ENCODE peak calls at places on chromosomes 4 and X, in four cellular contexts. One of them, this sample, is unnamed.

GRCh38 chr4:54941994-54942552 is 183.3 kb downstream of the KDR start:
- DNase-seq in pancreas: no peak
- DNase-seq in cardiac muscle cell: peak
- DNase-seq in stomach: no peak
- DNase-seq in this sample: no peak

GRCh38 chr4:53646792-53647191 is 55.5 kb upstream of the LNX1 start:
- DNase-seq in pancreas: no peak
- DNase-seq in cardiac muscle cell: no peak
- DNase-seq in stomach: no peak
- DNase-seq in this sample: no peak

GRCh38 chrX:135632353-135632752 is 81.1 kb upstream of the CT45A1 start:
- DNase-seq in pancreas: no peak
- DNase-seq in cardiac muscle cell: no peak
- DNase-seq in stomach: no peak
- DNase-seq in this sample: no peak

GRCh38 chr4:124202106-124202505 is 510.4 kb downstream of the ANKRD50 start:
- DNase-seq in pancreas: no peak
- DNase-seq in cardiac muscle cell: peak
- DNase-seq in stomach: no peak
- DNase-seq in this sample: no peak

GRCh38 chr4:112287258-112287873 is 1.7 kb upstream of the TIFA start:
- DNase-seq in pancreas: no peak
- DNase-seq in cardiac muscle cell: no peak
- DNase-seq in stomach: no peak
- DNase-seq in this sample: no peak

GRCh38 chr4:95761441-95761840 is 78.5 kb upstream of the PDHA2 start:
- DNase-seq in pancreas: no peak
- DNase-seq in cardiac muscle cell: peak
- DNase-seq in stomach: no peak
- DNase-seq in this sample: no peak

GRCh38 chr4:85165808-85166207 is 199.3 kb upstream of the WDFY3 start:
- DNase-seq in pancreas: peak
- DNase-seq in cardiac muscle cell: no peak
- DNase-seq in stomach: no peak
- DNase-seq in this sample: no peak

GRCh38 chr4:159201168-159201567 is 98.3 kb downstream of the RAPGEF2 start:
- DNase-seq in pancreas: no peak
- DNase-seq in cardiac muscle cell: no peak
- DNase-seq in stomach: no peak
- DNase-seq in this sample: no peak

GRCh38 chrX:148804579-148804978 is 304.2 kb downstream of the AFF2 start:
- DNase-seq in pancreas: no peak
- DNase-seq in cardiac muscle cell: no peak
- DNase-seq in stomach: no peak
- DNase-seq in this sample: no peak

GRCh38 chrX:64093761-64094160 is 111.7 kb downstream of the AMER1 start:
- DNase-seq in pancreas: no peak
- DNase-seq in cardiac muscle cell: peak
- DNase-seq in stomach: no peak
- DNase-seq in this sample: no peak

GRCh38 chr4:96736352-96736889 is 896.5 kb downstream of the PDHA2 start:
- DNase-seq in pancreas: no peak
- DNase-seq in cardiac muscle cell: peak
- DNase-seq in stomach: no peak
- DNase-seq in this sample: no peak

GRCh38 chr4:112144546-112145325 is 518 bp upstream of the FAM241A start:
- DNase-seq in pancreas: peak
- DNase-seq in cardiac muscle cell: no peak
- DNase-seq in stomach: no peak
- DNase-seq in this sample: no peak

GRCh38 chr4:47827339-47828047 is 10.4 kb downstream of the CORIN start:
- DNase-seq in pancreas: no peak
- DNase-seq in cardiac muscle cell: no peak
- DNase-seq in stomach: no peak
- DNase-seq in this sample: no peak

GRCh38 chr4:127604949-127605709 is 27.6 kb upstream of the INTU start:
- DNase-seq in pancreas: no peak
- DNase-seq in cardiac muscle cell: peak
- DNase-seq in stomach: no peak
- DNase-seq in this sample: peak

GRCh38 chr4:78863254-78863869 is 75.9 kb downstream of the PAQR3 start:
- DNase-seq in pancreas: no peak
- DNase-seq in cardiac muscle cell: no peak
- DNase-seq in stomach: no peak
- DNase-seq in this sample: no peak

GRCh38 chrX:3312109-3312508 is 34.3 kb downstream of the MXRA5 start:
- DNase-seq in pancreas: no peak
- DNase-seq in cardiac muscle cell: no peak
- DNase-seq in stomach: no peak
- DNase-seq in this sample: no peak

GRCh38 chrX:139429913-139430312 is 100.6 kb upstream of the F9 start:
- DNase-seq in pancreas: no peak
- DNase-seq in cardiac muscle cell: no peak
- DNase-seq in stomach: no peak
- DNase-seq in this sample: peak

GRCh38 chr4:24003476-24003875 is 113.6 kb upstream of the PPARGC1A start:
- DNase-seq in pancreas: no peak
- DNase-seq in cardiac muscle cell: no peak
- DNase-seq in stomach: no peak
- DNase-seq in this sample: no peak

GRCh38 chr4:168674869-168675268 is 178.0 kb downstream of the PALLD start:
- DNase-seq in pancreas: no peak
- DNase-seq in cardiac muscle cell: no peak
- DNase-seq in stomach: no peak
- DNase-seq in this sample: no peak

GRCh38 chr4:184267206-184267608 is 49.5 kb upstream of the ENPP6 start:
- DNase-seq in pancreas: no peak
- DNase-seq in cardiac muscle cell: no peak
- DNase-seq in stomach: no peak
- DNase-seq in this sample: no peak

GRCh38 chrX:151726751-151727150 is 7.8 kb upstream of the CNGA2 start:
- DNase-seq in pancreas: no peak
- DNase-seq in cardiac muscle cell: no peak
- DNase-seq in stomach: no peak
- DNase-seq in this sample: no peak

GRCh38 chrX:133402042-133402453 is 13.2 kb downstream of the GPC4 start:
- DNase-seq in pancreas: no peak
- DNase-seq in cardiac muscle cell: peak
- DNase-seq in stomach: no peak
- DNase-seq in this sample: no peak

GRCh38 chr4:134018845-134019244 is 182.7 kb downstream of the PABPC4L start:
- DNase-seq in pancreas: no peak
- DNase-seq in cardiac muscle cell: no peak
- DNase-seq in stomach: no peak
- DNase-seq in this sample: no peak

GRCh38 chr4:36000941-36001557 is 243.3 kb downstream of the ARAP2 start:
- DNase-seq in pancreas: no peak
- DNase-seq in cardiac muscle cell: no peak
- DNase-seq in stomach: no peak
- DNase-seq in this sample: peak

GRCh38 chrX:24647257-24648058 is at the start of gene PCYT1B:
- DNase-seq in pancreas: no peak
- DNase-seq in cardiac muscle cell: peak
- DNase-seq in stomach: peak
- DNase-seq in this sample: no peak

GRCh38 chr4:123308667-123309066 is 87.9 kb upstream of the SPRY1 start:
- DNase-seq in pancreas: no peak
- DNase-seq in cardiac muscle cell: no peak
- DNase-seq in stomach: no peak
- DNase-seq in this sample: no peak

GRCh38 chr4:138266948-138267347 is 24.8 kb upstream of the SLC7A11 start:
- DNase-seq in pancreas: no peak
- DNase-seq in cardiac muscle cell: no peak
- DNase-seq in stomach: no peak
- DNase-seq in this sample: no peak

GRCh38 chr4:6769984-6770420 is 12.5 kb upstream of the KIAA0232 start:
- DNase-seq in pancreas: no peak
- DNase-seq in cardiac muscle cell: no peak
- DNase-seq in stomach: no peak
- DNase-seq in this sample: no peak

GRCh38 chr4:6772223-6772928 is 10.2 kb upstream of the KIAA0232 start:
- DNase-seq in pancreas: no peak
- DNase-seq in cardiac muscle cell: no peak
- DNase-seq in stomach: no peak
- DNase-seq in this sample: no peak

GRCh38 chr4:6770581-6771228 is 11.8 kb upstream of the KIAA0232 start:
- DNase-seq in pancreas: no peak
- DNase-seq in cardiac muscle cell: no peak
- DNase-seq in stomach: no peak
- DNase-seq in this sample: no peak

GRCh38 chr4:6773106-6773505 is 9.4 kb upstream of the KIAA0232 start:
- DNase-seq in pancreas: no peak
- DNase-seq in cardiac muscle cell: no peak
- DNase-seq in stomach: no peak
- DNase-seq in this sample: no peak

GRCh38 chr4:6771229-6771671 is 11.3 kb upstream of the KIAA0232 start:
- DNase-seq in pancreas: no peak
- DNase-seq in cardiac muscle cell: peak
- DNase-seq in stomach: no peak
- DNase-seq in this sample: no peak
- H3K4me3 ChIP-seq in pancreas: no peak
- H3K4me3 ChIP-seq in cardiac muscle cell: no peak
- H3K4me3 ChIP-seq in stomach: no peak
- H3K4me3 ChIP-seq in this sample: no peak

DNA sequence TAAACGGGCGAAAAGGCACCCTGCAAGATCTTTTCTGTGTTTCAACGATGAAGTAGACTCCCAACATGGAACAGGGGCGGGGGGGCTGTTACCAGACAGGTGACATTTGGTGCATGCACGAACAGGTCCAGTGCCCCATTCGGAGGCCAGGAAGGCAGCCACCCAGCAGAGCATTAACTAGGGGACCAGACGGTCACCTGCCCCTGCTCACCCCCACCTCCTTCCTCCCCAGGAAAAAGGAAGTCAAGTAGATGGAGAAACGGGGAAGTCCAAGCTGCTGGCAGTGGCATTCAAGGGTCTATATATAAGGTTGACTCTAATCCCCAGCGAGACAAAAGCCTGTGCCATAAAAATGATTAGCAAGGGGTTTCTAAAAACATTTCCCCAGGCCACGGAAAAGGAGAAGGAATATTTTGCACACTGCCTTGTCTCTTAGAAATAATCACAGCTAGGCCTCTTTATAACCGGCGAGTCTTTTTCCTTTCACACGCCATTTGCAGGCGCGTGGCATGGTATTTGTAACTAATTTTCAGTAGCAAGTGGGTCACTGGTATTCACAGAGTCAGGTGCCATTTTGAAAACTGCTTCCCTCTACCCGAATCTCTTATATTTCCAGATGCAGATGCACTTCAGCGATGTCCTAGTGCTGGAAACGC is 1.2 kb upstream of the TMSB4X start:
- DNase-seq in pancreas: peak
- DNase-seq in cardiac muscle cell: no peak
- DNase-seq in stomach: peak
- DNase-seq in this sample: no peak
- H3K4me3 ChIP-seq in pancreas: no peak
- H3K4me3 ChIP-seq in cardiac muscle cell: no peak
- H3K4me3 ChIP-seq in stomach: peak
- H3K4me3 ChIP-seq in this sample: no peak

GRCh38 chr4:65671402-65671801 is 1.1 kb upstream of the EPHA5 start:
- DNase-seq in pancreas: no peak
- DNase-seq in cardiac muscle cell: no peak
- DNase-seq in stomach: no peak
- DNase-seq in this sample: no peak

GRCh38 chr4:65669981-65670330 is 333 bp downstream of the EPHA5 start:
- DNase-seq in pancreas: no peak
- DNase-seq in cardiac muscle cell: no peak
- DNase-seq in stomach: no peak
- DNase-seq in this sample: no peak

GRCh38 chr4:65668201-65669007 is 1.9 kb downstream of the EPHA5 start:
- DNase-seq in pancreas: peak
- DNase-seq in cardiac muscle cell: no peak
- DNase-seq in stomach: peak
- DNase-seq in this sample: no peak

GRCh38 chr4:65670331-65671031 is at the start of gene EPHA5:
- DNase-seq in pancreas: peak
- DNase-seq in cardiac muscle cell: peak
- DNase-seq in stomach: peak
- DNase-seq in this sample: peak

DNA sequence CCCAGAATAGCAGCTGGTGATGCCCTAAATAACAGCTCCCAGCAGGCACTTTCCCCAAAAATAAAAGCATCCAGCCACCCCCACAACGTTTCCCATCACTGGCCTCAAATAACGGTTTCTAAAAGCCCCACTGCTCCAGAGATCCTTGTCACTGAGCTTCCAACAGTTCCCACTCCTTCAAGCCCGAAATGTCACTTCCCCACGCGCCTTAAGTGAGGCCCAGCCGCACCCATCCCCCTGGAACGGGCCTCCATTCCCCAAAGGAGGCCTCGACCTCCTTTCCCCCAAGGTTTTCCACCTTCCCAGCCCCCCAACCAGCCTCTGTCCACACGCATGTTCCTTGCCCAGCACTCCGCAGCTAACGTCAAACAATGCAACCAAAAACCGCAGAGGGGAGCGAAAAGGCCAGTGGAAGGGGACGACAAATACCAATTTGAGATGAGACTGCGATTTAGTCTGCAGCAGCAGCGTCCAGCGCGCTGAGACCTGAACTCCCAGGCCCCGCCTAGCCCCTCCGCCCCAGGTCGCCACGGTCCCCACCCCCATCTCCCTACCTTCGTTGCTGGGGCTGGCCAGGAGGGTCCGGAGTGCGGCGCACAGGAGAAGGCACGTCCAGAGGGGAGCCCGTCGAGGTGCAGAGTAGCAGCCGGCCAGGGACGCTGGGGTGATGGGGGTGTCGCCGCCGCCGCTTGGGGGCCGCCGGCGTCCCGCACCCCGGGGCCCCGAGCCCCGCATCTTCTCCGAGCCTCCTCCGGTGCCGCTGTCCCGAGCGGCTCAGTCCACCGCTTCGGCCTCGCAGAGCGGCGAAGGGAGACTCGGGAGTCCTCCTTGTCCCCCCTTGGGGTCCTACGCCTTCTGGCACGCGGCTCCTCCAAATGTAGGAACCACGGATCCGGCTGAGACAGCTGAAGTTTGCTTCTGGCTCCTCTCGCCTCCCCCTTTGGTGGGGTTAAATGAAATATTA is 999 bp downstream of the EPHA5 start:
- DNase-seq in pancreas: peak
- DNase-seq in cardiac muscle cell: peak
- DNase-seq in stomach: no peak
- DNase-seq in this sample: no peak
- H3K4me3 ChIP-seq in pancreas: no peak
- H3K4me3 ChIP-seq in cardiac muscle cell: peak
- H3K4me3 ChIP-seq in stomach: peak
- H3K4me3 ChIP-seq in this sample: peak

GRCh38 chrX:121165930-121166359 is 118.5 kb downstream of the GLUD2 start:
- DNase-seq in pancreas: no peak
- DNase-seq in cardiac muscle cell: no peak
- DNase-seq in stomach: no peak
- DNase-seq in this sample: no peak
- H3K4me3 ChIP-seq in pancreas: no peak
- H3K4me3 ChIP-seq in cardiac muscle cell: no peak
- H3K4me3 ChIP-seq in stomach: no peak
- H3K4me3 ChIP-seq in this sample: no peak

GRCh38 chr4:576991-577498 is 950 bp upstream of the TMEM271 start:
- DNase-seq in pancreas: no peak
- DNase-seq in cardiac muscle cell: no peak
- DNase-seq in stomach: no peak
- DNase-seq in this sample: no peak
- H3K4me3 ChIP-seq in pancreas: no peak
- H3K4me3 ChIP-seq in cardiac muscle cell: no peak
- H3K4me3 ChIP-seq in stomach: no peak
- H3K4me3 ChIP-seq in this sample: no peak